ENCODE peak calls at places on chromosome X, in eight cellular contexts. O, C, I, E, Q, B, Z and T are unnamed samples.

GRCh38 chrX:21666252-21666651 is 8.1 kb upstream of the KLHL34 start:
- DNase-seq in Q (no peak), O (no peak), I (no peak), C (no peak), Z (no peak), B (no peak), E (no peak), T (no peak)

GRCh38 chrX:107935200-107935599 is 47.0 kb downstream of the TEX13B start:
- DNase-seq in Z (no peak), E (no peak), C (no peak), O (no peak), B (peak), I (peak), Q (peak), T (no peak)

GRCh38 chrX:2879670-2880069 is 49.5 kb downstream of the ARSD start:
- DNase-seq in C (no peak), E (no peak), Q (no peak), Z (no peak), B (no peak), O (no peak), I (no peak), T (no peak)

GRCh38 chrX:98795636-98796035 is 1614.4 kb downstream of the PCDH19 start:
- DNase-seq in B (no peak), C (no peak), Z (no peak), Q (no peak), O (no peak), I (no peak), E (no peak), T (no peak)

GRCh38 chrX:281166-281999 is at the start of gene PLCXD1:
- DNase-seq in I (peak), Q (no peak), E (no peak), Z (no peak), O (no peak), C (peak), B (no peak), T (no peak)

GRCh38 chrX:108439961-108440696 is 491 bp downstream of the COL4A5 start:
- DNase-seq in E (no peak), C (no peak), Q (no peak), O (peak), Z (no peak), I (no peak), B (peak), T (no peak)

GRCh38 chrX:3428762-3429161 is 82.3 kb upstream of the MXRA5 start:
- DNase-seq in O (no peak), B (peak), E (no peak), C (no peak), I (no peak), Q (no peak), Z (no peak), T (no peak)

GRCh38 chrX:26007462-26007861 is 130.7 kb upstream of the MAGEB18 start:
- DNase-seq in B (no peak), O (no peak), Z (no peak), C (no peak), E (no peak), I (no peak), Q (no peak), T (no peak)

GRCh38 chrX:151724563-151725337 is 8.9 kb downstream of the FATE1 start:
- DNase-seq in Q (no peak), I (no peak), E (no peak), O (no peak), Z (no peak), B (no peak), C (no peak), T (no peak)

GRCh38 chrX:153519569-153520285 is 2.3 kb downstream of the ATP2B3 start:
- DNase-seq in Z (no peak), B (peak), O (no peak), C (no peak), E (no peak), Q (no peak), I (peak), T (no peak)

GRCh38 chrX:17584248-17584681 is 153.0 kb upstream of the SCML1 start:
- DNase-seq in E (no peak), B (peak), Z (no peak), I (peak), C (no peak), Q (no peak), O (no peak), T (no peak)

GRCh38 chrX:22063284-22063683 is 31.2 kb downstream of the PHEX start:
- DNase-seq in I (peak), Z (no peak), B (no peak), Q (no peak), C (peak), O (no peak), E (no peak), T (no peak)

GRCh38 chrX:39336709-39337294 is 535.5 kb downstream of the MID1IP1 start:
- DNase-seq in Q (no peak), Z (no peak), I (no peak), O (no peak), C (peak), B (no peak), E (no peak), T (no peak)

GRCh38 chrX:117538441-117539418 is 577.9 kb downstream of the KLHL13 start:
- DNase-seq in E (no peak), Z (no peak), C (no peak), B (no peak), I (peak), O (peak), Q (no peak), T (no peak)

GRCh38 chrX:150781711-150782110 is 88.5 kb downstream of the MTMR1 start:
- DNase-seq in C (no peak), Q (no peak), E (no peak), O (no peak), Z (no peak), I (no peak), B (no peak), T (no peak)

GRCh38 chrX:121832446-121832845 is 785.0 kb downstream of the GLUD2 start:
- DNase-seq in B (no peak), O (no peak), E (no peak), I (no peak), Z (no peak), C (no peak), Q (peak), T (no peak)

GRCh38 chrX:37378830-37379229 is 29.7 kb downstream of the PRRG1 start:
- DNase-seq in I (no peak), Q (no peak), O (no peak), C (no peak), E (no peak), B (no peak), Z (no peak), T (no peak)

GRCh38 chrX:96906741-96907140 is 23.0 kb downstream of the RPA4 start:
- DNase-seq in I (peak), Q (no peak), O (no peak), C (no peak), B (no peak), Z (no peak), E (no peak), T (no peak)

GRCh38 chrX:141468940-141469339 is 115.6 kb downstream of the SPANXA1 start:
- DNase-seq in C (no peak), Z (no peak), B (peak), E (no peak), Q (no peak), I (peak), O (no peak), T (no peak)

GRCh38 chrX:47749185-47749967 is 87.3 kb upstream of the ZNF81 start:
- DNase-seq in I (no peak), Q (no peak), C (peak), B (no peak), Z (no peak), O (no peak), E (no peak), T (no peak)

GRCh38 chrX:125205084-125205917 is 114.4 kb upstream of the TEX13C start:
- DNase-seq in E (peak), B (peak), Q (no peak), C (peak), O (peak), I (peak), Z (no peak), T (no peak)

GRCh38 chrX:154334496-154334895 is 38.9 kb downstream of the TKTL1 start:
- DNase-seq in Q (no peak), E (no peak), O (no peak), Z (no peak), C (no peak), I (no peak), B (no peak), T (no peak)

GRCh38 chrX:39827959-39828358 is 269.8 kb downstream of the BCOR start:
- DNase-seq in Q (no peak), Z (no peak), I (no peak), E (no peak), B (no peak), O (no peak), C (peak), T (no peak)

GRCh38 chrX:34978171-34978570 is 35.6 kb downstream of the FAM47B start:
- DNase-seq in Z (no peak), I (no peak), Q (no peak), O (no peak), E (no peak), B (no peak), C (no peak), T (no peak)

GRCh38 chrX:80486299-80486698 is 66.1 kb downstream of the TENT5D start:
- DNase-seq in O (no peak), E (no peak), B (no peak), I (no peak), C (no peak), Z (no peak), Q (no peak), T (no peak)

GRCh38 chrX:26649534-26649933 is 433.6 kb downstream of the MAGEB5 start:
- DNase-seq in E (no peak), B (no peak), Q (no peak), C (peak), I (peak), O (no peak), Z (no peak), T (no peak)

GRCh38 chrX:3713225-3713936 is at the start of gene PRKX:
- DNase-seq in C (peak), O (peak), B (peak), I (peak), E (peak), Q (no peak), Z (peak), T (peak)

GRCh38 chrX:118756111-118756510 is 28.7 kb downstream of the IL13RA1 start:
- DNase-seq in Q (no peak), C (no peak), B (peak), E (no peak), I (peak), Z (no peak), O (no peak), T (no peak)

GRCh38 chrX:47196098-47196497 is 2.5 kb downstream of the UBA1 start:
- DNase-seq in Z (no peak), B (no peak), E (no peak), Q (no peak), I (no peak), C (no peak), O (no peak), T (no peak)

GRCh38 chrX:126770179-126770578 is 49.4 kb upstream of the PRR32 start:
- DNase-seq in O (no peak), C (peak), B (no peak), I (peak), Z (no peak), Q (no peak), E (no peak), T (no peak)

GRCh38 chrX:67104982-67105757 is 438.7 kb upstream of the AR start:
- DNase-seq in Z (no peak), E (no peak), Q (no peak), O (no peak), C (no peak), I (no peak), B (no peak), T (no peak)

GRCh38 chrX:131828482-131828881 is 194.6 kb upstream of the STK26 start:
- DNase-seq in I (no peak), O (no peak), Z (no peak), E (no peak), C (no peak), B (no peak), Q (no peak), T (no peak)

GRCh38 chrX:151981129-151981528 is 6.7 kb upstream of the GABRE start:
- DNase-seq in B (peak), O (no peak), C (no peak), E (no peak), I (peak), Q (no peak), Z (no peak), T (no peak)